ENCODE peak calls at places on chromosomes 11 and 22, in ten cellular contexts. Y, M, Q, C, K, A, H, T, V and I are unnamed samples.
A peak's percentile ranks its signal among the peaks of the same experiment; 100 is the strongest.

GRCh38 chr11:69381681-69382130 is 87.8 kb downstream of the MYEOV start:
- DNase-seq in Q (peak; percentile 72), T (no peak), Y (no peak), M (peak; percentile 3), C (no peak), H (no peak), V (no peak), A (no peak), K (no peak), I (no peak)

GRCh38 chr11:115505165-115505564 is 950 bp upstream of the CADM1 start:
- DNase-seq in Q (no peak), H (peak; percentile 22), M (no peak), K (no peak), A (no peak), Y (no peak), C (no peak), T (peak; percentile 19), V (no peak), I (no peak)

GRCh38 chr11:10400856-10401255 is 54.2 kb upstream of the AMPD3 start:
- DNase-seq in T (no peak), Q (no peak), A (no peak), M (no peak), V (no peak), Y (no peak), K (no peak), H (no peak), C (peak; percentile 21), I (no peak)

GRCh38 chr11:110759972-110760381 is 47.7 kb upstream of the ARHGAP20 start:
- DNase-seq in Y (no peak), M (peak; percentile 23), A (no peak), T (peak; percentile 21), C (peak; percentile 92), Q (no peak), K (no peak), H (no peak), V (no peak), I (peak; percentile 14)

GRCh38 chr22:46370584-46371373 is 35.3 kb downstream of the TRMU start:
- DNase-seq in T (peak; percentile 41), Y (no peak), A (no peak), M (no peak), Q (no peak), H (no peak), V (no peak), K (no peak), C (no peak), I (no peak)

GRCh38 chr11:28482666-28483065 is 374.5 kb downstream of the METTL15 start:
- DNase-seq in Y (no peak), A (no peak), Q (no peak), C (no peak), M (no peak), H (no peak), T (no peak), K (no peak), V (no peak), I (no peak)

GRCh38 chr11:32774081-32774480 is 20.4 kb downstream of the CCDC73 start:
- DNase-seq in K (no peak), T (no peak), Y (no peak), C (no peak), A (no peak), H (no peak), M (no peak), Q (no peak), V (no peak), I (no peak)

GRCh38 chr11:72812968-72813739 is 1.1 kb upstream of the ATG16L2 start:
- DNase-seq in H (peak; percentile 52), Q (peak; percentile 85), Y (peak; percentile 44), T (peak; percentile 86), V (no peak), A (no peak), C (peak; percentile 60), K (peak; percentile 64), M (peak; percentile 71), I (no peak)

GRCh38 chr11:130127509-130127908 is 32.1 kb upstream of the ST14 start:
- DNase-seq in A (no peak), H (no peak), C (no peak), M (no peak), Y (no peak), Q (no peak), V (no peak), T (no peak), K (no peak), I (no peak)

GRCh38 chr11:130123414-130124040 is 36.1 kb upstream of the ST14 start:
- DNase-seq in H (no peak), Q (no peak), K (no peak), C (no peak), A (no peak), V (no peak), T (no peak), M (no peak), Y (no peak), I (no peak)

GRCh38 chr11:130124096-130124495 is 35.5 kb upstream of the ST14 start:
- DNase-seq in A (peak; percentile 41), T (no peak), V (no peak), C (peak; percentile 89), M (peak; percentile 28), H (peak; percentile 88), Q (peak; percentile 90), K (peak; percentile 81), Y (peak; percentile 52), I (peak; percentile 66)

GRCh38 chr11:130128626-130129025 is 31.0 kb upstream of the ST14 start:
- DNase-seq in M (no peak), Q (no peak), K (no peak), V (no peak), H (no peak), C (no peak), A (no peak), T (no peak), Y (no peak), I (no peak)

DNA sequence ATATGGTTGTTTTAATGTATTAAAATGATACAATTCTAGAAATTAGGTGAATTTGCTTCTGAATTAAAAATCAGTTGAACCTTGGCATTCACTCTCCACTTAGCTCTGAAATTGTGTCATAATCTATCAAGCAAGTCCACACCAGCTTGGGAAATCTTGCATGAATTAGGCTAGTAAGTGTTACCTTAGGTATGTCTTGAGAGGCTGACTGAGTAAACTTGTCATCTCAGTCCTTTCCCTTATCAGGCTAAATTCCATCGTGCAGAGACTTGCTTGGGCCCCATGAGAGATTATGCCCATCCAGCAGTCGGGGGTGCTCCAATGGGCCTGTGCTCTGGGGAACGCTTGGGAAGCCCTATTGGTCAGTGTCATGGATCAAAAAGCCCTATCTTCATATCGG is 33.9 kb upstream of the ST14 start:
- DNase-seq in T (no peak), M (no peak), A (no peak), C (no peak), K (no peak), Q (no peak), Y (no peak), H (no peak), V (no peak), I (no peak)
- H3K27ac ChIP-seq in T (no peak overlapping the region), M (no peak overlapping the region), A (no peak overlapping the region), C (no peak overlapping the region), K (no peak overlapping the region), Q (no peak overlapping the region), Y (no peak overlapping the region), H (peak overlapping the region; percentile 95), V (no peak overlapping the region), I (no peak overlapping the region)

GRCh38 chr11:1521382-1522080 is 35.0 kb upstream of the MOB2 start:
- DNase-seq in C (no peak), H (no peak), T (no peak), Y (no peak), A (no peak), M (peak; percentile 34), Q (peak; percentile 87), K (no peak), V (no peak), I (no peak)

GRCh38 chr11:1522081-1522424 is 35.5 kb upstream of the MOB2 start:
- DNase-seq in T (no peak), Y (no peak), M (no peak), C (no peak), H (no peak), K (no peak), Q (no peak), V (no peak), A (no peak), I (no peak)

GRCh38 chr11:1520987-1521349 is 34.4 kb upstream of the MOB2 start:
- DNase-seq in M (no peak), H (no peak), K (no peak), V (no peak), C (no peak), Y (no peak), Q (no peak), A (peak; percentile 50), T (no peak), I (no peak)

GRCh38 chr11:1519028-1519736 is 32.6 kb upstream of the MOB2 start:
- DNase-seq in M (no peak), C (no peak), H (no peak), T (no peak), V (no peak), Q (no peak), K (no peak), Y (no peak), A (no peak), I (no peak)

DNA sequence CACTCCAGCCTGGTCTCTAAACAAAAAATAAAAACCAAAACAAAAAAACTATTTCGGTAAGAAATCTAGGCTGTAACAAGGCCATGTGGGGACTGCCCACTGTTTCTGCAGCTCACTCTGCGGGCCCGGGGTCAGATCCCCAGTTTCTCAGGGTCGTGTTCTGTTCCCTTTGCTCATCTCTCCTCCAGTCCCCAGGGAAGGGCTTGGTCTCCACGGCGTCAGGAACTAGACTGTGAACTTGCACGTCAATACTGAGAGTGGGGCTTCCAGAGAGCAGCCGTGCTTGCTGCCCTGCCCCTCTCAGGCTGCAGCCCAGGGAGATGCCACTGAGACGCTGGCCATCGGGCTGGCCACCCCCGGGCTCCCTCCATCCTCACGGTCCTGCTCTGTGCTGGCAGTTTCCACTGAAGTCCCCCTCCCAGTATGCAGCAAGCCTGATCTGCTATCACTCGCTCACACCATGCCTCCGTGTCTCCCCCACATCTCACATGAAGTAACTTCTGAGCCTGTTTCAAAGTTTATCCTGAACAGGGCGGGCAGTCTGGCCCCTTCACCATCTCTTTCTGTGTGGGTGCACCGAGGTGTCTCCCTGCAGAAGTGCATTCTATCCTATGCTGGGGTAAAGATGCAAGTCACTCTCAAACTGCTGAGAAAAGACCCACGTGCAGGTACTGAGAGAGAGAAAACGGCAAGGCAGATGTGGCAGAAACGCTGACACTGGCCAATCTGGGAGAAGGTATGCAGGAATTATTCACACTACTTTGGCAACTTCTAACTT is 33.8 kb upstream of the MOB2 start:
- DNase-seq in M (no peak), Q (no peak), V (no peak), H (no peak), K (no peak), Y (no peak), C (no peak), A (no peak), T (no peak), I (no peak)
- H3K27ac ChIP-seq in M (no peak overlapping the region), Q (no peak overlapping the region), V (no peak overlapping the region), H (no peak overlapping the region), K (no peak overlapping the region), Y (no peak overlapping the region), C (no peak overlapping the region), A (no peak overlapping the region), T (no peak overlapping the region), I (no peak overlapping the region)

DNA sequence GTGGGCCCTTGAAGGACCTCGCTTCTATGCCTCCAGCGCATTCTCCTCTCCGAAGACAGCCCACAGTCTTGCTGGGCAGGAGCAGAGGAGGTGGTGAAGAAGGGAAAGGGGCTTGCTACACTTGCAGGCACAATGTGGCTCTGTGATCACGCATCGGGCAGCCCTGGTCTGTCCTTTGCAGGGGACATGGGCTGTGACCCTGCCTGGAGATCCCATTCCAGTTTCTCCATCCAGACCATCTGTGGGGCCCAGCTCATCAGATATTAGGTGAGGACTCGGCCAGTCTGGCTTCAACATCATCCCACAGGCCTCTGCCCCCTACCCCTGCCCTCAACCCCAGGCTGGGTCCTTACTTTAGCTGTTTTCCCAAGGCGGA is 786 bp downstream of the APOA1 start:
- DNase-seq in M (no peak), K (no peak), T (no peak), H (no peak), A (no peak), C (no peak), Q (peak; percentile 65), V (no peak), Y (no peak), I (no peak)
- H3K27ac ChIP-seq in M (no peak overlapping the region), K (no peak overlapping the region), T (no peak overlapping the region), H (peak overlapping the region; percentile 87), A (peak overlapping the region; percentile 82), C (no peak overlapping the region), Q (no peak overlapping the region), V (no peak overlapping the region), Y (no peak overlapping the region), I (no peak overlapping the region)

DNA sequence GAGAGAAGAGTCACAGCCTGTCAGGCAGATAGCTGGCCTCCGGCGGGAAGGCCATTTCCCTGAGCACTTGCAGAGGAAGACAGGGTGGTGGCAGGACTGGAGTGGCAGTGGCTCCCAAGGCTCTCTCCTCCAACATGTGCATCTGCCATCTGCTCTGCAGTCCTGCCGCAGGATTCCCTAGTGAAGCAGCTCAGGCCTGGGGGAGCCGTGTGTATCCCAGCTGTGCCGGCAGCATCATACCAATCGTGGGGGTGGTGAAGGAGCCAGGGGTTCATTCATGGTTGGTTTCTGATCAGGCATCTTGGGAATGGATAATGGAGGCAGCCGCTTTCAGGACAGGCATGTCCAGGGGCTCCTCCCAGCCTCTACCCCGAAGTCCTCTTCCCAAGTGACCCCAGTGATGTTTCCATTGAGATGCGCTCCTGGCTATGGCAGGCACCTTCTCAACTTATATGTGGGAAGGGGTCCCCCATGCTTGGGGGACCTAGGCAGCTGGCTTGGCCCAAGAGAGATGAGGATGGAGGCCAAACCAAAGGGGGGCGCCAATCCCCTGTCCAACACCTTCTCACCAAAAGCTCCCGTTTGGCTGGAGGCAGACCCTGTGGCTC is 6.1 kb downstream of the TAGLN start:
- DNase-seq in C (no peak), K (no peak), A (no peak), H (no peak), V (no peak), T (peak; percentile 25), Q (no peak), M (no peak), Y (no peak), I (no peak)
- H3K27ac ChIP-seq in C (peak overlapping the region; percentile 32), K (no peak overlapping the region), A (peak overlapping the region; percentile 62), H (peak overlapping the region; percentile 52), V (no peak overlapping the region), T (no peak overlapping the region), Q (peak overlapping the region; percentile 81), M (peak overlapping the region; percentile 85), Y (no peak overlapping the region), I (no peak overlapping the region)